ENCODE peak calls at places on chromosome 2, in six cellular contexts. X is H1, C is H9, I is trophoblast cell, A is neuronal stem cell, K is mesenchymal stem cell. W is an unnamed sample.

GRCh38 chr2:53751728-53752127 is 15.9 kb upstream of the CHAC2 start:
- DNase-seq in X (no peak), C (no peak), I (no peak), A (no peak), K (peak), W (peak)

GRCh38 chr2:41993086-41993812 is 54.6 kb upstream of the PKDCC start:
- DNase-seq in X (no peak), C (no peak), I (no peak), A (no peak), K (no peak), W (no peak)

GRCh38 chr2:9139491-9140443 is 66.8 kb upstream of the ASAP2 start:
- DNase-seq in X (peak), C (peak), I (peak), A (peak), K (peak), W (peak)

GRCh38 chr2:30147196-30147714 is 448 bp downstream of the YPEL5 start:
- DNase-seq in X (no peak), C (no peak), I (no peak), A (no peak), K (no peak), W (no peak)

GRCh38 chr2:61419129-61419528 is 51.8 kb downstream of the USP34 start:
- DNase-seq in X (no peak), C (no peak), I (no peak), A (no peak), K (no peak), W (no peak)

GRCh38 chr2:180222642-180223041 is 215.5 kb upstream of the CWC22 start:
- DNase-seq in X (no peak), C (no peak), I (no peak), A (no peak), K (peak), W (peak)

GRCh38 chr2:64401501-64401880 is 52.5 kb upstream of the LGALSL start:
- DNase-seq in X (no peak), C (no peak), I (no peak), A (no peak), K (peak), W (no peak)

GRCh38 chr2:234957533-234958135 is 5.8 kb downstream of the SH3BP4 start:
- DNase-seq in X (no peak), C (no peak), I (no peak), A (no peak), K (no peak), W (peak)

GRCh38 chr2:190477563-190478454 is 56.7 kb downstream of the NEMP2 start:
- DNase-seq in X (no peak), C (no peak), I (no peak), A (no peak), K (no peak), W (peak)

GRCh38 chr2:74715071-74715791 is 61.2 kb downstream of the SEMA4F start:
- DNase-seq in X (peak), C (peak), I (peak), A (peak), K (peak), W (peak)

GRCh38 chr2:234164499-234165409 is 114.3 kb downstream of the SPP2 start:
- DNase-seq in X (no peak), C (no peak), I (no peak), A (no peak), K (no peak), W (no peak)

GRCh38 chr2:72623481-72623880 is 202.4 kb downstream of the EXOC6B start:
- DNase-seq in X (no peak), C (no peak), I (no peak), A (no peak), K (no peak), W (no peak)

GRCh38 chr2:163471947-163472346 is 263.9 kb downstream of the FIGN start:
- DNase-seq in X (no peak), C (no peak), I (no peak), A (no peak), K (peak), W (peak)

GRCh38 chr2:8543065-8543411 is 138.8 kb upstream of the ID2 start:
- DNase-seq in X (no peak), C (peak), I (no peak), A (no peak), K (no peak), W (no peak)

GRCh38 chr2:2286592-2286991 is 44.5 kb downstream of the MYT1L start:
- DNase-seq in X (no peak), C (no peak), I (no peak), A (no peak), K (no peak), W (no peak)

GRCh38 chr2:170271340-170271739 is 93.4 kb downstream of the MYO3B start:
- DNase-seq in X (no peak), C (no peak), I (no peak), A (no peak), K (no peak), W (no peak)

GRCh38 chr2:55223958-55224760 is 7.9 kb downstream of the CLHC1 start:
- DNase-seq in X (no peak), C (peak), I (no peak), A (no peak), K (no peak), W (no peak)

GRCh38 chr2:134207589-134208209 is 46.2 kb upstream of the MGAT5 start:
- DNase-seq in X (peak), C (peak), I (peak), A (no peak), K (peak), W (peak)

GRCh38 chr2:230873670-230874401 is 9.1 kb downstream of the ITM2C start:
- DNase-seq in X (peak), C (no peak), I (no peak), A (no peak), K (no peak), W (no peak)

GRCh38 chr2:27762951-27763906 is 8.3 kb upstream of the MRPL33 start:
- DNase-seq in X (no peak), C (no peak), I (no peak), A (no peak), K (no peak), W (peak)

GRCh38 chr2:39989888-39990287 is 210.8 kb upstream of the THUMPD2 start:
- DNase-seq in X (no peak), C (no peak), I (no peak), A (no peak), K (no peak), W (peak)

GRCh38 chr2:131365452-131365851 is 1.5 kb upstream of the RAB6D start:
- DNase-seq in X (no peak), C (no peak), I (no peak), A (no peak), K (no peak), W (no peak)
- H3K14ac ChIP-seq in X (no peak), C (no peak), I (no peak), A (no peak), K (no peak), W (no peak)

GRCh38 chr2:135783416-135783815 is 41.8 kb downstream of the UBXN4 start:
- DNase-seq in X (no peak), C (no peak), I (no peak), A (no peak), K (no peak), W (no peak)
- H3K14ac ChIP-seq in X (no peak), C (no peak), I (no peak), A (no peak), K (no peak), W (no peak)

GRCh38 chr2:100161940-100162620 is 19.7 kb upstream of the AFF3 start:
- DNase-seq in X (no peak), C (no peak), I (no peak), A (no peak), K (no peak), W (no peak)

GRCh38 chr2:100160396-100160795 is 18.0 kb upstream of the AFF3 start:
- DNase-seq in X (no peak), C (no peak), I (no peak), A (no peak), K (no peak), W (no peak)

GRCh38 chr2:100166701-100167100 is 24.3 kb upstream of the AFF3 start:
- DNase-seq in X (no peak), C (no peak), I (no peak), A (no peak), K (no peak), W (no peak)

DNA sequence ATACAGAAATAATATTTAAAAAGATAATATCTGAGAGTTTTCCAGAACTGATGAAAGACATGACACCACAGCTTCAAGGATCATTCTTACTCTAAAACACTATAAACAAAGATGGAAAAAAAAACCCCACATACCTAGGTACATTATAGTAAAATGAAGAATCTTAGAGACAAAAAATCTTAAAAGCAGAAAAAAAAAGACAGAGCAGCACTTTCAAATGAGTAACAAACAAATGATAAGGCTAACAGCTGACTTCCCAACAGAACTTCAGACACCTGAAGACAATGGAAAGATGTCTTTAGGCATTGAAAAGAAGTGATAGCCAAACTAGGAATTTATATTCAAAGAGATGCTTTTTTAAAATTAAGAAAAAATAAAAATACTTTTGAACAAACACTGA is 21.2 kb upstream of the AFF3 start:
- DNase-seq in X (no peak), C (no peak), I (no peak), A (no peak), K (no peak), W (no peak)
- H3K14ac ChIP-seq in X (no peak), C (no peak), I (no peak), A (no peak), K (no peak), W (no peak)

GRCh38 chr2:15639323-15640251 is 47.9 kb downstream of the DDX1 start:
- DNase-seq in X (no peak), C (no peak), I (no peak), A (no peak), K (no peak), W (no peak)
- H3K14ac ChIP-seq in X (no peak), C (no peak), I (no peak), A (no peak), K (no peak), W (no peak)

GRCh38 chr2:229268626-229269025 is 2.5 kb downstream of the PID1 start:
- DNase-seq in X (no peak), C (no peak), I (peak), A (no peak), K (peak), W (peak)

GRCh38 chr2:229269146-229269545 is 1.9 kb downstream of the PID1 start:
- DNase-seq in X (no peak), C (no peak), I (no peak), A (no peak), K (no peak), W (no peak)

GRCh38 chr2:229269986-229270385 is 1.1 kb downstream of the PID1 start:
- DNase-seq in X (no peak), C (no peak), I (no peak), A (no peak), K (peak), W (no peak)

GRCh38 chr2:229273384-229274338 is 2.6 kb upstream of the PID1 start:
- DNase-seq in X (peak), C (peak), I (peak), A (peak), K (peak), W (peak)

GRCh38 chr2:229270551-229271410 is at the start of gene PID1:
- DNase-seq in X (peak), C (peak), I (peak), A (peak), K (peak), W (peak)
- H3K14ac ChIP-seq in X (no peak), C (peak), I (peak), A (peak), K (no peak), W (no peak)